ENCODE peak calls at places on chromosomes 2 and 18, in ten cellular contexts. U is frontal cortex, O is NCI-H446, C is SW480, Y is HEK293T, V is GM03348, X is fibroblast of the aortic adventitia, P is T-cell, T is HS-5, G is tibial artery. W is an unnamed sample.

GRCh38 chr2:130864830-130865229 is 28.1 kb downstream of the ARHGEF4 start:
- DNase-seq in Y (no peak), U (no peak), T (peak; percentile 84), C (peak; percentile 86), O (no peak), G (no peak), X (peak; percentile 63), V (no peak), P (no peak), W (peak; percentile 67)

GRCh38 chr18:9133225-9133624 is 3.4 kb upstream of the ANKRD12 start:
- DNase-seq in X (no peak), T (no peak), C (no peak), Y (no peak), O (no peak), U (no peak), G (no peak), P (no peak), V (no peak), W (no peak)

GRCh38 chr18:28588884-28589549 is 412.1 kb upstream of the CDH2 start:
- DNase-seq in U (no peak), V (peak; percentile 20), G (no peak), X (peak; percentile 75), C (no peak), T (no peak), O (no peak), Y (no peak), P (no peak), W (no peak)

GRCh38 chr2:102147935-102148334 is 5.4 kb downstream of the IL1R1 start:
- DNase-seq in G (peak; percentile 56), O (no peak), V (no peak), X (peak; percentile 75), Y (no peak), U (no peak), C (no peak), P (no peak), T (no peak), W (peak; percentile 73)

GRCh38 chr2:27932396-27932795 is 41.9 kb downstream of the BABAM2 start:
- DNase-seq in G (no peak), X (peak; percentile 38), C (peak; percentile 45), Y (no peak), O (no peak), V (peak; percentile 37), U (no peak), P (no peak), T (no peak), W (no peak)

GRCh38 chr2:74867841-74868658 is 34.1 kb downstream of the HK2 start:
- DNase-seq in P (no peak), G (no peak), X (peak; percentile 64), C (no peak), V (peak; percentile 48), U (no peak), O (no peak), Y (no peak), T (peak; percentile 19), W (no peak)

GRCh38 chr2:192669505-192670082 is 474.9 kb upstream of the TMEFF2 start:
- DNase-seq in O (no peak), U (no peak), T (peak; percentile 10), X (no peak), P (no peak), G (no peak), C (no peak), V (no peak), Y (no peak), W (no peak)

GRCh38 chr2:63047534-63048281 is 2.9 kb upstream of the OTX1 start:
- DNase-seq in X (no peak), Y (no peak), G (no peak), V (no peak), O (no peak), C (no peak), U (no peak), T (no peak), P (no peak), W (no peak)

GRCh38 chr2:159156834-159157233 is 129.7 kb downstream of the WDSUB1 start:
- DNase-seq in G (no peak), P (no peak), T (no peak), O (no peak), V (no peak), X (no peak), Y (no peak), C (peak; percentile 66), U (no peak), W (no peak)

GRCh38 chr2:85852979-85853498 is 35.8 kb downstream of the ST3GAL5 start:
- DNase-seq in Y (no peak), T (no peak), U (no peak), G (peak; percentile 44), X (peak; percentile 45), V (peak; percentile 69), P (peak; percentile 71), C (no peak), O (no peak), W (peak; percentile 64)

GRCh38 chr18:58362027-58362575 is 266.8 kb downstream of the ALPK2 start:
- DNase-seq in C (no peak), T (peak; percentile 68), U (no peak), Y (no peak), P (no peak), V (peak; percentile 86), X (peak; percentile 90), O (no peak), G (no peak), W (peak; percentile 80)

GRCh38 chr2:20049631-20050030 is 1.8 kb downstream of the LAPTM4A start:
- DNase-seq in U (no peak), P (no peak), T (no peak), X (peak; percentile 40), G (no peak), Y (no peak), O (no peak), C (no peak), V (no peak), W (no peak)

GRCh38 chr2:182366625-182367024 is 60.2 kb downstream of the PDE1A start:
- DNase-seq in O (peak; percentile 55), X (peak; percentile 42), T (no peak), V (peak; percentile 42), C (no peak), Y (no peak), G (peak; percentile 60), P (no peak), U (no peak), W (no peak)

GRCh38 chr2:95352291-95353054 is 50.0 kb upstream of the FAHD2A start:
- DNase-seq in O (no peak), X (no peak), P (no peak), U (no peak), C (no peak), G (peak; percentile 11), T (no peak), V (no peak), Y (no peak), W (no peak)

GRCh38 chr2:85887566-85888019 is 1.2 kb downstream of the ST3GAL5 start:
- DNase-seq in T (no peak), Y (no peak), P (peak; percentile 53), O (no peak), G (peak; percentile 80), U (peak; percentile 35), X (peak; percentile 53), V (peak; percentile 61), C (peak; percentile 36), W (peak; percentile 76)

GRCh38 chr2:11998218-11998617 is 251.8 kb downstream of the LPIN1 start:
- DNase-seq in P (no peak), G (no peak), T (no peak), U (no peak), O (no peak), V (no peak), C (no peak), Y (no peak), X (peak; percentile 35), W (no peak)

GRCh38 chr2:240213476-240214391 is 73.3 kb upstream of the OTOS start:
- DNase-seq in C (no peak), Y (no peak), O (no peak), U (peak; percentile 66), G (no peak), X (no peak), V (no peak), T (no peak), P (no peak), W (no peak)

GRCh38 chr18:46096651-46097300 is 1.3 kb downstream of the ATP5F1A start:
- DNase-seq in G (no peak), Y (no peak), U (no peak), C (no peak), T (no peak), X (peak; percentile 14), O (no peak), V (no peak), P (no peak), W (no peak)

GRCh38 chr2:147913701-147914480 is 69.1 kb downstream of the ACVR2A start:
- DNase-seq in Y (no peak), C (no peak), X (peak; percentile 49), U (no peak), T (no peak), P (no peak), O (no peak), G (no peak), V (no peak), W (no peak)

GRCh38 chr2:42806786-42807185 is 14.4 kb upstream of the HAAO start:
- DNase-seq in O (no peak), U (no peak), P (no peak), C (no peak), Y (no peak), G (no peak), T (no peak), X (no peak), V (no peak), W (no peak)

W was measured in right atrium auricular region.